ENCODE peak calls at places on chromosomes 11 and 22, in six cellular contexts. X is stimulated activated effector memory CD8-positive, alpha-beta T cell treated with anti-CD3 and anti-CD28 coated beads, Interleukin-12 subunit alpha, Interleukin-12 subunit beta, amount 100 ng/mL, for 72 hours; F is naive thymus-derived CD8-positive, alpha-beta T cell; I is sciatic nerve; Y is activated CD4-positive, alpha-beta T cell treated with anti-CD3 and anti-CD28 coated beads for 36 hours; U is pancreas. M is an unnamed sample.

GRCh38 chr11:656426-656825 is 19.4 kb downstream of the DRD4 start:
- ATAC-seq in X (no peak), F (no peak), I (no peak), Y (no peak), U (no peak), M (no peak)

GRCh38 chr11:73267921-73268540 is 4.1 kb upstream of the P2RY6 start:
- ATAC-seq in X (no peak), F (no peak), I (no peak), Y (no peak), U (no peak), M (no peak)

GRCh38 chr11:6377902-6378694 is 12.2 kb upstream of the SMPD1 start:
- ATAC-seq in X (peak), F (peak), I (peak), Y (peak), U (peak), M (no peak)

GRCh38 chr11:102476069-102476468 is 23.5 kb upstream of the TMEM123 start:
- ATAC-seq in X (peak), F (no peak), I (no peak), Y (peak), U (peak), M (no peak)

GRCh38 chr11:2312232-2313042 is 10.6 kb downstream of the TSPAN32 start:
- ATAC-seq in X (no peak), F (no peak), I (peak), Y (no peak), U (no peak), M (peak)

GRCh38 chr11:71282581-71283351 is 30.4 kb upstream of the SHANK2 start:
- ATAC-seq in X (peak), F (no peak), I (no peak), Y (no peak), U (peak), M (no peak)

GRCh38 chr11:58787903-58788302 is 56.2 kb upstream of the GLYAT start:
- ATAC-seq in X (peak), F (no peak), I (no peak), Y (peak), U (no peak), M (no peak)

GRCh38 chr11:93770160-93770559 is 13.9 kb upstream of the MED17 start:
- ATAC-seq in X (no peak), F (no peak), I (no peak), Y (no peak), U (no peak), M (no peak)

GRCh38 chr22:49632199-49633009 is 195.3 kb downstream of the BRD1 start:
- ATAC-seq in X (no peak), F (no peak), I (peak), Y (no peak), U (peak), M (peak)

GRCh38 chr11:123052884-123053721 is 8.8 kb downstream of the HSPA8 start:
- ATAC-seq in X (no peak), F (no peak), I (no peak), Y (no peak), U (no peak), M (peak)

GRCh38 chr22:46673677-46674236 is 53.6 kb downstream of the GRAMD4 start:
- ATAC-seq in X (peak), F (peak), I (no peak), Y (peak), U (no peak), M (no peak)

GRCh38 chr11:107385361-107385982 is 72.2 kb downstream of the CWF19L2 start:
- ATAC-seq in X (no peak), F (no peak), I (no peak), Y (no peak), U (peak), M (no peak)